ENCODE peak calls at places on chromosomes 2 and 18, in eight cellular contexts. K is fibroblast of pulmonary artery, Z is HFFc6, C is AG09309, M is H1, Q is mesothelial cell of epicardium, F is body of pancreas, P is epithelial cell of esophagus. R is an unnamed sample.

GRCh38 chr2:73290049-73290839 is 3.1 kb downstream of the EGR4 start:
- DNase-seq in K (peak; percentile 51), Z (peak; percentile 18), C (no peak), M (no peak), Q (no peak), F (peak; percentile 41), P (peak; percentile 79), R (no peak)

GRCh38 chr18:62672600-62672999 is 42.7 kb upstream of the PHLPP1 start:
- DNase-seq in K (no peak), Z (no peak), C (no peak), M (no peak), Q (no peak), F (no peak), P (no peak), R (no peak)

GRCh38 chr18:21739604-21740473 is 753 bp upstream of the MIB1 start:
- DNase-seq in K (peak; percentile 28), Z (no peak), C (no peak), M (no peak), Q (no peak), F (no peak), P (no peak), R (no peak)

GRCh38 chr2:45932278-45932975 is 281.0 kb downstream of the PRKCE start:
- DNase-seq in K (peak; percentile 65), Z (peak; percentile 62), C (no peak), M (no peak), Q (no peak), F (no peak), P (peak; percentile 68), R (no peak)

GRCh38 chr18:31612124-31612523 is 20.4 kb downstream of the TTR start:
- DNase-seq in K (no peak), Z (no peak), C (no peak), M (no peak), Q (no peak), F (no peak), P (no peak), R (no peak)

GRCh38 chr2:180743412-180743811 is 237.0 kb upstream of the UBE2E3 start:
- DNase-seq in K (no peak), Z (no peak), C (no peak), M (no peak), Q (no peak), F (no peak), P (no peak), R (no peak)

GRCh38 chr2:20390524-20391123 is 40.0 kb upstream of the PUM2 start:
- DNase-seq in K (no peak), Z (no peak), C (no peak), M (no peak), Q (no peak), F (no peak), P (peak; percentile 53), R (no peak)

GRCh38 chr2:234363011-234363487 is 133.8 kb downstream of the ARL4C start:
- DNase-seq in K (peak; percentile 6), Z (no peak), C (no peak), M (peak; percentile 78), Q (no peak), F (peak; percentile 22), P (no peak), R (no peak)

GRCh38 chr2:2763998-2764355 is 432.9 kb upstream of the MYT1L start:
- DNase-seq in K (no peak), Z (no peak), C (no peak), M (no peak), Q (no peak), F (no peak), P (no peak), R (no peak)

GRCh38 chr2:190318931-190319556 is 582 bp downstream of the HIBCH start:
- DNase-seq in K (no peak), Z (no peak), C (no peak), M (no peak), Q (peak; percentile 37), F (no peak), P (peak; percentile 25), R (no peak)

GRCh38 chr2:235639387-235639786 is 145.5 kb downstream of the AGAP1 start:
- DNase-seq in K (peak; percentile 93), Z (peak; percentile 93), C (peak; percentile 76), M (no peak), Q (no peak), F (peak; percentile 35), P (peak; percentile 62), R (peak; percentile 87)

GRCh38 chr2:223599646-223600009 is 2.5 kb downstream of the SCG2 start:
- DNase-seq in K (no peak), Z (no peak), C (no peak), M (no peak), Q (no peak), F (no peak), P (no peak), R (no peak)

GRCh38 chr18:10304853-10305252 is 149.6 kb upstream of the APCDD1 start:
- DNase-seq in K (peak; percentile 65), Z (peak; percentile 36), C (peak; percentile 75), M (no peak), Q (no peak), F (peak; percentile 37), P (peak; percentile 86), R (peak; percentile 62)

GRCh38 chr2:103174711-103175110 is 412.9 kb downstream of the TMEM182 start:
- DNase-seq in K (no peak), Z (no peak), C (no peak), M (no peak), Q (no peak), F (no peak), P (peak; percentile 2), R (no peak)

GRCh38 chr2:236768393-236769140 is 198.9 kb downstream of the ACKR3 start:
- DNase-seq in K (peak; percentile 41), Z (peak; percentile 81), C (no peak), M (no peak), Q (no peak), F (no peak), P (no peak), R (no peak)

DNA sequence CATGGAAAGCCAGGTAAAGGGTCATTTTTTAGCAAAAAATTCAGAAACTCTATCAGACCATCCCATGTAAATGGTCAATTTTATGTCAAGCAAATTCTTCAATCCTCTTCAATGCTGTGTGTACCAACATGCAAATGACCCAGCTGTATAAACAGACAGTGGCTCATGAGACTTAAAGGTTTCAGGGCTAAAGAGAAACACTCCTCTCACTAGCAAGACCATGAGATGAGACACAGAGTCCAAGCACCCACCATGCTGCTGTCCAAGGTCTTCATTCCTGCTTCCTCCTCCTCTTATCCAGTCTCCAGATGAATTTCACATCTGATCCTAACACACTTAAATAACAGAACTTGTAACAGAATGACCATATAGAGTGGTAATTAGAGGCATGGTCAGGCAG is 30.8 kb upstream of the ONECUT2 start:
- DNase-seq in K (no peak), Z (no peak), C (no peak), M (no peak), Q (no peak), F (no peak), P (no peak), R (no peak)
- TF ChIP-seq CTCF in K (no peak), Z (no peak), C (no peak), M (no peak), Q (no peak), F (no peak), P (no peak), R (no peak)

GRCh38 chr18:51624311-51624710 is 426.8 kb upstream of the MEX3C start:
- DNase-seq in K (no peak), Z (no peak), C (no peak), M (no peak), Q (no peak), F (no peak), P (no peak), R (no peak)

GRCh38 chr18:51619283-51619682 is 421.8 kb upstream of the MEX3C start:
- DNase-seq in K (no peak), Z (no peak), C (no peak), M (no peak), Q (no peak), F (no peak), P (no peak), R (no peak)

GRCh38 chr18:51623653-51624052 is 426.2 kb upstream of the MEX3C start:
- DNase-seq in K (peak; percentile 48), Z (no peak), C (no peak), M (no peak), Q (no peak), F (no peak), P (peak; percentile 18), R (no peak)

GRCh38 chr18:51622676-51623075 is 425.2 kb upstream of the MEX3C start:
- DNase-seq in K (no peak), Z (no peak), C (no peak), M (no peak), Q (no peak), F (no peak), P (no peak), R (no peak)

DNA sequence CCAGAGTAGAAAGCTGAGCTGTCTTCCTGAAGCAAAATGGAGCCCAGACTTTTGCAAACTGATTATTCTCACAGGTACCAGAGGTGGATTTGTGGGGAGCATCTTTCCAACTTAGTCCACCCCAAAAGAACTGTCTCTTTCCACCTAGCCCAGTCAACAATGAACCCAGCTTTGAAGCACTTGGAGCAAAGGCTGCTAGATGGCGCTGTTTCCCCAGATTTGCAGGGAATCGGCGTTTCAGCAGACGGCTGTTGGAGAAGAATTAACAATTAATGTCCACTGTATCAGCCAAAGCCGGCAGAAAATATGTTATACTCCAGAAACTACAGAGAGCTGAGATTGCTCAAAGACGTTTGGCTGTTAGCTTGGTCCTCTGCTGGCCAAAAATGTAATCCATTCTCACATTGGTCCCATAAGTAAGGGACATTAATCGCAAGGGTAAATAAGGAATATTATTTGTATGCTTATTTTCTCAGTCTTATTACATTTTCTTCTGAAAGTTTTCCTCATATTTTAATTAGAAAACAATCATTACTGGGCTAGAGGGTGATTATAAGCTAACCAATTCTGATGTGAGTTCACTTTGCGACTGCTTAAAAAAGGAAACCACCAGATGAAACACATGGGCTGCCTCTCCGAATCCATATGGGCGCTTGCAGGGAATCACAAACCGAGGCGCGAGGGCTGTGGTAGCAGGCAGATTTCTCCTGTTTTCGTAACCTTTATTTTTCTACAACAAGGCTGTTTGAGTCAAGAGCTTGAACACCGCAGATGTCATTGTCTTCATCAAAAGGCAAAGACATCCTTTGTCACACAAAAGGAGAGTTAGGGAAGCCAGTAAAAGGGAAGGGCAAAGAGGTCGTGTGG is 423.9 kb upstream of the MEX3C start:
- DNase-seq in K (peak; percentile 84), Z (peak; percentile 2), C (no peak), M (peak; percentile 33), Q (peak; percentile 82), F (peak; percentile 63), P (peak; percentile 75), R (peak; percentile 62)
- TF ChIP-seq CTCF in K (peak; percentile 98), Z (peak; percentile 70), C (peak; percentile 44), M (peak; percentile 82), Q (peak; percentile 78), F (peak; percentile 70), P (peak; percentile 95), R (peak; percentile 61)

DNA sequence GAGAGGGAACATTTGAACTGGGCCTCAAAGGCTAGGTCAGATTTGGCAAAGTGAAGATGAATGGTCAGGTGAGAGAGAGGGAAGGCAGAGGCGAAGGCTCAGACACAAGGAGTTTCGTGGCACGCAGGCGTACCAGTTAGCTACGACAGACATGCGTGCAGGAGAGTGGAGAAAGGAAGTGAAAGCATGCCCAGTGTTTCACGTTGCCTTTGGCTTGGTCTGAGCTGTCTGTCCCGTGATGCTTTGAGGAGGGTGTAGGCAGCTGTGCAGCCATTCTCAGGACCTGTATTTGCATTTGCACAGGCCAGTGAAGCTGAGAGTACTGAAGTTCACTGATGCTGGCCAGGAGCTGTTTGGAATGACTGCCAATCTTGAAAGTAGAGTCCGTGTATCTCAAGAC is 69.5 kb downstream of the HNRNPLL start:
- DNase-seq in K (no peak), Z (no peak), C (no peak), M (no peak), Q (no peak), F (no peak), P (no peak), R (no peak)
- TF ChIP-seq CTCF in K (no peak), Z (no peak), C (no peak), M (no peak), Q (no peak), F (no peak), P (no peak), R (no peak)

GRCh38 chr2:17573085-17573805 is 32.7 kb downstream of the VSNL1 start:
- DNase-seq in K (no peak), Z (no peak), C (no peak), M (no peak), Q (no peak), F (no peak), P (peak; percentile 94), R (no peak)
- TF ChIP-seq CTCF in K (peak; percentile 12), Z (no peak), C (peak; percentile 27), M (peak; percentile 29), Q (no peak), F (peak; percentile 31), P (peak; percentile 2), R (no peak)